ENCODE peak calls at places on chromosomes 16 and 17, in four cellular contexts. A, H, L and P are unnamed samples.

GRCh38 chr17:78718575-78719209 is 63.4 kb downstream of the CYTH1 start:
- DNase-seq in A (no peak), L (no peak), H (no peak), P (no peak)

GRCh38 chr17:1829579-1830257 is at the start of the genes RPA1 and SMYD4:
- DNase-seq in H (peak), A (peak), L (peak), P (peak)

GRCh38 chr16:75027520-75028300 is 28.9 kb downstream of the ZNRF1 start:
- DNase-seq in H (no peak), L (no peak), A (no peak), P (no peak)

GRCh38 chr16:8686031-8686621 is 11.7 kb downstream of the ABAT start:
- DNase-seq in H (no peak), A (no peak), L (no peak), P (no peak)

GRCh38 chr17:68296217-68297140 is 5.2 kb downstream of the ARSG start:
- DNase-seq in H (no peak), L (no peak), A (peak), P (no peak)

GRCh38 chr17:42363767-42364585 is 24.3 kb downstream of the STAT3 start:
- DNase-seq in A (no peak), H (no peak), L (no peak), P (no peak)

GRCh38 chr17:59853168-59853918 is 39.4 kb downstream of the TUBD1 start:
- DNase-seq in A (peak), H (peak), L (peak), P (peak)

GRCh38 chr17:82238562-82239201 is 9.8 kb downstream of the SLC16A3 start:
- DNase-seq in H (no peak), L (no peak), A (peak), P (no peak)

GRCh38 chr17:349666-350065 is 2.9 kb downstream of the RPH3AL start:
- DNase-seq in L (no peak), A (no peak), H (no peak), P (no peak)

GRCh38 chr17:56939869-56940484 is 20.9 kb downstream of the COIL start:
- DNase-seq in L (peak), H (no peak), A (no peak), P (peak)

GRCh38 chr17:51759260-51759659 is 399.3 kb downstream of the CA10 start:
- DNase-seq in L (no peak), A (no peak), H (no peak), P (no peak)

GRCh38 chr16:21260870-21261791 is 17.0 kb downstream of the CRYM start:
- DNase-seq in H (no peak), A (peak), L (peak), P (peak)

GRCh38 chr16:75497558-75497957 is 2.3 kb upstream of the CHST6 start:
- DNase-seq in H (no peak), L (no peak), A (no peak), P (no peak)

GRCh38 chr17:64554028-64554637 is 47.4 kb downstream of the CEP95 start:
- DNase-seq in L (no peak), H (no peak), A (no peak), P (no peak)

GRCh38 chr17:76408037-76408849 is 23.8 kb downstream of the SPHK1 start:
- DNase-seq in H (no peak), L (peak), A (peak), P (peak)

GRCh38 chr17:48134912-48135480 is 27.4 kb downstream of the SNX11 start:
- DNase-seq in A (no peak), H (peak), L (no peak), P (no peak)

GRCh38 chr17:40442392-40443195 is 656 bp upstream of the IGFBP4 start:
- DNase-seq in L (peak), H (no peak), A (no peak), P (no peak)

GRCh38 chr16:90008708-90009145 is 10.5 kb downstream of the DBNDD1 start:
- DNase-seq in A (no peak), H (no peak), L (no peak), P (no peak)

GRCh38 chr17:51487947-51488346 is 227.6 kb downstream of the UTP18 start:
- DNase-seq in A (no peak), L (no peak), H (no peak), P (no peak)

GRCh38 chr16:27816561-27816960 is 247.0 kb downstream of the GSG1L start:
- DNase-seq in H (no peak), A (no peak), L (no peak), P (no peak)

GRCh38 chr17:70099884-70100283 is 24.9 kb downstream of the KCNJ16 start:
- DNase-seq in H (no peak), L (no peak), A (no peak), P (no peak)

GRCh38 chr16:65904361-65904760 is 462.1 kb upstream of the CDH5 start:
- DNase-seq in A (no peak), H (no peak), L (no peak), P (no peak)

GRCh38 chr16:86085161-86085611 is 186.2 kb downstream of the IRF8 start:
- DNase-seq in L (no peak), A (no peak), H (no peak), P (no peak)

GRCh38 chr17:78862073-78863023 is 21.7 kb upstream of the USP36 start:
- DNase-seq in L (peak), H (no peak), A (peak), P (no peak)

GRCh38 chr17:74153821-74154430 is 49.6 kb upstream of the RPL38 start:
- DNase-seq in A (no peak), L (no peak), H (no peak), P (no peak)

GRCh38 chr16:4676826-4677225 is 16.5 kb upstream of the NUDT16L1 start:
- DNase-seq in L (no peak), A (peak), H (no peak), P (no peak)